ENCODE peak calls at places on chromosomes 2 and 18, in six cellular contexts. T, M, I, W, E and R are unnamed samples.

GRCh38 chr2:241635756-241636155 is 1.2 kb downstream of the THAP4 start:
- DNase-seq in W (no peak), I (no peak), T (peak), M (peak), E (no peak), R (no peak)

GRCh38 chr2:231189171-231189530 is 9.3 kb upstream of the ARMC9 start:
- DNase-seq in M (no peak), T (no peak), W (no peak), E (no peak), I (no peak), R (no peak)

GRCh38 chr2:202941771-202942170 is 29.7 kb downstream of the CARF start:
- DNase-seq in M (no peak), I (no peak), E (no peak), W (peak), T (no peak), R (no peak)

GRCh38 chr2:128714861-128715312 is 396.2 kb upstream of the HS6ST1 start:
- DNase-seq in M (no peak), E (no peak), I (no peak), T (no peak), W (no peak), R (no peak)

GRCh38 chr2:105144941-105145300 is 96.6 kb upstream of the GPR45 start:
- DNase-seq in W (no peak), E (no peak), M (no peak), T (no peak), I (no peak), R (no peak)

GRCh38 chr2:44186800-44187199 is 18.1 kb downstream of the PPM1B start:
- DNase-seq in E (no peak), I (no peak), M (peak), T (no peak), W (no peak), R (no peak)

GRCh38 chr18:45467307-45467706 is 148.0 kb upstream of the SLC14A2 start:
- DNase-seq in M (no peak), I (no peak), W (no peak), T (no peak), E (no peak), R (no peak)

GRCh38 chr2:179745615-179746263 is 115.7 kb downstream of the ZNF385B start:
- DNase-seq in M (no peak), T (no peak), W (no peak), E (peak), I (no peak), R (no peak)

GRCh38 chr2:179275280-179276013 is 10.8 kb upstream of the SESTD1 start:
- DNase-seq in E (no peak), T (peak), I (no peak), W (no peak), M (no peak), R (no peak)

GRCh38 chr18:56891116-56891515 is 240.0 kb downstream of the WDR7 start:
- DNase-seq in W (no peak), I (no peak), M (no peak), E (no peak), T (no peak), R (no peak)

GRCh38 chr2:197097578-197098366 is 171.3 kb upstream of the PGAP1 start:
- DNase-seq in M (peak), I (no peak), W (peak), E (peak), T (no peak), R (no peak)

GRCh38 chr2:231597014-231597611 is 4.4 kb downstream of the TEX44 start:
- DNase-seq in M (peak), T (no peak), I (no peak), E (peak), W (peak), R (no peak)

GRCh38 chr2:37061770-37062169 is 22.4 kb downstream of the HEATR5B start:
- DNase-seq in I (no peak), T (no peak), W (no peak), E (no peak), M (no peak), R (no peak)

GRCh38 chr2:96144481-96145027 is 686 bp downstream of the DUSP2 start:
- DNase-seq in W (no peak), I (no peak), T (no peak), M (no peak), E (no peak), R (no peak)

GRCh38 chr18:52903858-52904257 is 563.9 kb downstream of the DCC start:
- DNase-seq in M (peak), I (peak), T (peak), E (peak), W (no peak), R (peak)

GRCh38 chr2:74017181-74017580 is 32.5 kb downstream of the TET3 start:
- DNase-seq in I (no peak), T (no peak), M (no peak), W (no peak), E (no peak), R (no peak)

GRCh38 chr18:7467708-7468466 is 99.2 kb upstream of the PTPRM start:
- DNase-seq in M (peak), I (no peak), T (peak), W (peak), E (no peak), R (no peak)

GRCh38 chr2:20050712-20051517 is 513 bp downstream of the LAPTM4A start:
- DNase-seq in M (peak), E (peak), I (peak), T (peak), W (peak), R (peak)

GRCh38 chr2:171523969-171524401 is 1.7 kb downstream of the CYBRD1 start:
- DNase-seq in T (no peak), W (peak), M (peak), E (no peak), I (no peak), R (no peak)

GRCh38 chr2:124663293-124663997 is 638.4 kb downstream of the CNTNAP5 start:
- DNase-seq in T (no peak), I (no peak), W (no peak), M (no peak), E (no peak), R (no peak)

GRCh38 chr18:48643262-48643661 is 104.4 kb downstream of the CTIF start:
- DNase-seq in I (no peak), W (peak), T (no peak), E (no peak), M (no peak), R (no peak)

GRCh38 chr2:191202881-191203397 is 42.3 kb upstream of the MYO1B start:
- DNase-seq in W (peak), I (no peak), M (peak), T (no peak), E (no peak), R (no peak)

GRCh38 chr2:70454936-70455544 is 98.6 kb downstream of the TGFA start:
- DNase-seq in M (no peak), W (no peak), T (no peak), I (no peak), E (no peak), R (no peak)

GRCh38 chr2:199572571-199572970 is 114.8 kb upstream of the SATB2 start:
- DNase-seq in M (no peak), I (no peak), W (no peak), T (no peak), E (no peak), R (no peak)

GRCh38 chr18:48889115-48889941 is 61.4 kb downstream of the SMAD7 start:
- DNase-seq in W (no peak), T (no peak), M (peak), I (no peak), E (peak), R (no peak)

GRCh38 chr2:160384791-160385190 is 108.8 kb downstream of the RBMS1 start:
- DNase-seq in W (no peak), I (no peak), E (no peak), T (no peak), M (no peak), R (no peak)

GRCh38 chr2:223674998-223675609 is 72.9 kb upstream of the SCG2 start:
- DNase-seq in W (peak), T (peak), E (no peak), M (peak), I (peak), R (peak)

GRCh38 chr2:31269087-31269486 is 35.1 kb downstream of the EHD3 start:
- DNase-seq in I (no peak), M (no peak), E (no peak), T (no peak), W (peak), R (no peak)